ENCODE peak calls at places on chromosome 5, in seven cellular contexts. Z, W, N, P, J, R and T are unnamed samples.

GRCh38 chr5:89695371-89695770 is 714.2 kb downstream of the CETN3 start:
- DNase-seq in P (no peak), Z (no peak), W (no peak), N (no peak), J (no peak), R (no peak), T (no peak)

GRCh38 chr5:160462167-160462566 is 40.5 kb downstream of the PTTG1 start:
- DNase-seq in N (no peak), R (no peak), Z (no peak), P (no peak), W (no peak), J (no peak), T (no peak)

GRCh38 chr5:160269017-160269416 is 39.7 kb downstream of the FABP6 start:
- DNase-seq in J (no peak), P (peak), R (peak), W (peak), Z (peak), N (peak), T (no peak)

GRCh38 chr5:42555797-42556196 is 132.6 kb downstream of the GHR start:
- DNase-seq in J (no peak), Z (no peak), N (no peak), W (no peak), R (no peak), P (no peak), T (no peak)

GRCh38 chr5:133142782-133143181 is 91.0 kb downstream of the HSPA4 start:
- DNase-seq in J (no peak), W (no peak), P (no peak), N (no peak), Z (no peak), R (no peak), T (no peak)

GRCh38 chr5:139692148-139692547 is 44.0 kb downstream of the CXXC5 start:
- DNase-seq in P (no peak), J (no peak), N (no peak), Z (no peak), W (no peak), R (no peak), T (no peak)

GRCh38 chr5:83306572-83307241 is 164.8 kb upstream of the VCAN start:
- DNase-seq in J (no peak), W (peak), P (peak), R (peak), N (peak), Z (peak), T (no peak)

GRCh38 chr5:37424441-37424840 is 45.3 kb downstream of the WDR70 start:
- DNase-seq in P (no peak), J (no peak), W (no peak), R (no peak), N (no peak), Z (no peak), T (no peak)

GRCh38 chr5:40277161-40277906 is 402.4 kb upstream of the PTGER4 start:
- DNase-seq in R (no peak), Z (no peak), N (no peak), J (no peak), W (no peak), P (no peak), T (no peak)

GRCh38 chr5:110478899-110479298 is 247.6 kb downstream of the TMEM232 start:
- DNase-seq in P (peak), J (no peak), R (no peak), Z (no peak), N (peak), W (no peak), T (no peak)

GRCh38 chr5:157540124-157540523 is 35.5 kb downstream of the ADAM19 start:
- DNase-seq in R (no peak), Z (no peak), P (no peak), N (no peak), W (no peak), J (no peak), T (no peak)

GRCh38 chr5:95555553-95555952 is 652 bp downstream of the ARSK start:
- DNase-seq in P (no peak), Z (no peak), R (no peak), J (no peak), N (no peak), W (no peak), T (no peak)

GRCh38 chr5:76439929-76440328 is 36.8 kb downstream of the IQGAP2 start:
- DNase-seq in Z (no peak), P (no peak), W (no peak), R (no peak), J (no peak), N (no peak), T (no peak)

GRCh38 chr5:33233013-33233463 is 207.7 kb upstream of the TARS1 start:
- DNase-seq in N (peak), J (no peak), Z (no peak), R (peak), P (peak), W (no peak), T (no peak)

GRCh38 chr5:59149271-59149670 is 566.4 kb downstream of the RAB3C start:
- DNase-seq in P (peak), R (no peak), J (no peak), N (no peak), Z (no peak), W (no peak), T (no peak)

GRCh38 chr5:107670028-107670926 is 460 bp downstream of the EFNA5 start:
- DNase-seq in J (no peak), R (peak), N (peak), W (peak), Z (peak), P (peak), T (peak)

GRCh38 chr5:157328277-157328912 is 62.5 kb downstream of the CYFIP2 start:
- DNase-seq in Z (peak), J (no peak), P (peak), W (peak), R (peak), N (peak), T (peak)

GRCh38 chr5:136006767-136007251 is 22.0 kb upstream of the TGFBI start:
- DNase-seq in N (peak), Z (no peak), W (no peak), R (no peak), J (no peak), P (peak), T (no peak)

GRCh38 chr5:7850533-7851239 is at the start of gene CFAP90:
- DNase-seq in N (peak), W (peak), J (no peak), Z (peak), R (no peak), P (peak), T (peak)

GRCh38 chr5:179143446-179143845 is 83.3 kb downstream of the ZNF354C start:
- DNase-seq in R (no peak), W (no peak), Z (no peak), J (no peak), N (peak), P (no peak), T (peak)

GRCh38 chr5:126983874-126984266 is 46.5 kb downstream of the MARCHF3 start:
- DNase-seq in P (no peak), R (no peak), N (no peak), Z (no peak), J (no peak), W (no peak), T (no peak)

GRCh38 chr5:81834021-81834660 is 83.2 kb upstream of the SSBP2 start:
- DNase-seq in R (no peak), J (no peak), N (no peak), W (no peak), P (no peak), Z (no peak), T (no peak)

GRCh38 chr5:149747833-149748366 is 17.8 kb downstream of the PPARGC1B start:
- DNase-seq in R (peak), W (no peak), J (no peak), N (no peak), Z (no peak), P (no peak), T (no peak)

GRCh38 chr5:111364992-111365391 is 140.8 kb downstream of the CAMK4 start:
- DNase-seq in W (no peak), P (peak), Z (no peak), J (no peak), R (no peak), N (peak), T (peak)

GRCh38 chr5:177477701-177478477 is 4.5 kb upstream of the DBN1 start:
- DNase-seq in W (no peak), Z (no peak), N (no peak), P (peak), J (no peak), R (no peak), T (no peak)

GRCh38 chr5:104573979-104574709 is 1011.6 kb upstream of the NUDT12 start:
- DNase-seq in Z (no peak), N (no peak), R (no peak), P (no peak), J (no peak), W (no peak), T (no peak)

GRCh38 chr5:96997265-96997859 is 61.5 kb downstream of the LNPEP start:
- DNase-seq in J (no peak), Z (no peak), N (peak), P (peak), R (no peak), W (peak), T (peak)

GRCh38 chr5:83513491-83513890 is 41.9 kb downstream of the VCAN start:
- DNase-seq in R (no peak), Z (no peak), P (no peak), W (no peak), J (no peak), N (no peak), T (no peak)

GRCh38 chr5:154243736-154244135 is 53.2 kb downstream of the GALNT10 start:
- DNase-seq in Z (no peak), P (peak), R (no peak), J (no peak), N (peak), W (no peak), T (peak)

GRCh38 chr5:159106569-159107282 is 7.0 kb upstream of the EBF1 start:
- DNase-seq in R (peak), J (peak), Z (peak), W (peak), N (peak), P (peak), T (peak)

GRCh38 chr5:30040483-30041116 is 1152.9 kb upstream of the CDH6 start:
- DNase-seq in R (no peak), W (no peak), J (no peak), P (peak), N (peak), Z (no peak), T (peak)

GRCh38 chr5:154002093-154002492 is 36.6 kb downstream of the FAM114A2 start:
- DNase-seq in W (peak), Z (no peak), J (no peak), N (peak), R (peak), P (peak), T (no peak)

GRCh38 chr5:132251220-132251725 is 6.2 kb upstream of the PDLIM4 start:
- DNase-seq in J (no peak), N (no peak), P (peak), W (peak), R (peak), Z (no peak), T (no peak)

GRCh38 chr5:88686077-88686541 is 196.9 kb downstream of the MEF2C start:
- DNase-seq in W (no peak), Z (no peak), J (no peak), R (no peak), N (no peak), P (peak), T (no peak)

GRCh38 chr5:11525020-11525419 is 379.2 kb downstream of the CTNND2 start:
- DNase-seq in J (no peak), N (no peak), Z (no peak), W (no peak), P (no peak), R (no peak), T (peak)

GRCh38 chr5:10635257-10635860 is 71.5 kb downstream of the ANKRD33B start:
- DNase-seq in J (no peak), W (no peak), N (peak), P (peak), R (no peak), Z (no peak), T (no peak)

GRCh38 chr5:59540366-59540765 is 353.2 kb downstream of the PDE4D start:
- DNase-seq in N (no peak), R (no peak), Z (peak), W (no peak), J (no peak), P (no peak), T (no peak)

GRCh38 chr5:8070138-8070537 is 201.2 kb downstream of the MTRR start:
- DNase-seq in W (no peak), J (no peak), P (no peak), Z (no peak), N (no peak), R (no peak), T (no peak)

GRCh38 chr5:137016783-137017324 is 482.3 kb downstream of the SPOCK1 start:
- DNase-seq in Z (no peak), R (no peak), P (no peak), N (no peak), J (no peak), W (no peak), T (peak)

DNA sequence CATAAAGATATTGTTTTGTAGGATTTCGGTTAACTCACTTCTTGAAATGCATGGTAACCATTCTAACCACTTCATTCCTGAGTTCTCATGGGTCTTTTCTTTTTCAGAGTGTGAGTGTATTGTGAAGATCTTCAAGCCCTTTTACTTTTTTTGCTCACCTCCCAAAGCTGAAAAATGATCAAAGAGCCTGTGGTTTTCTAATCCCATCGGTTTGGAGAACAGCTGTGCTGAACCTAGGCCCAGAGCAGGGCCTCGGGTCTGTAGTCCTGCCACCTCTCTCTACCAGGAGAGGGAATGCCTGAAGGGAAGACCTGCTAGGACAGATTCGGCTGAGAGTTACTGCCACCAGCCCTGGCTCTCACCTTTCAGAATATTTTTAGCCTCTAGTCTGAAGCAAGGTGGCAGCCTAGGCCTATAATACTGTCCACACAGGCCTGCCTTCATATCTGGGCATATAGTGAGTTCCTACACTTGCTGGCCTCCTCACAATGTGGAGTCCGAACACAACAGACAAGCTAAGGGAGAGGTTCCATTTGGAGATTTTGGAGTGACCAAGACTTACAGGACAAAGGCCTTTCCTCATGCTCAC is 13.8 kb downstream of the RGMB start:
- DNase-seq in N (no peak), W (no peak), J (no peak), P (no peak), R (no peak), Z (no peak), T (no peak)
- TF ChIP-seq CTCF in N (no peak), W (no peak), J (no peak), P (no peak), R (no peak), Z (no peak), T (no peak)

DNA sequence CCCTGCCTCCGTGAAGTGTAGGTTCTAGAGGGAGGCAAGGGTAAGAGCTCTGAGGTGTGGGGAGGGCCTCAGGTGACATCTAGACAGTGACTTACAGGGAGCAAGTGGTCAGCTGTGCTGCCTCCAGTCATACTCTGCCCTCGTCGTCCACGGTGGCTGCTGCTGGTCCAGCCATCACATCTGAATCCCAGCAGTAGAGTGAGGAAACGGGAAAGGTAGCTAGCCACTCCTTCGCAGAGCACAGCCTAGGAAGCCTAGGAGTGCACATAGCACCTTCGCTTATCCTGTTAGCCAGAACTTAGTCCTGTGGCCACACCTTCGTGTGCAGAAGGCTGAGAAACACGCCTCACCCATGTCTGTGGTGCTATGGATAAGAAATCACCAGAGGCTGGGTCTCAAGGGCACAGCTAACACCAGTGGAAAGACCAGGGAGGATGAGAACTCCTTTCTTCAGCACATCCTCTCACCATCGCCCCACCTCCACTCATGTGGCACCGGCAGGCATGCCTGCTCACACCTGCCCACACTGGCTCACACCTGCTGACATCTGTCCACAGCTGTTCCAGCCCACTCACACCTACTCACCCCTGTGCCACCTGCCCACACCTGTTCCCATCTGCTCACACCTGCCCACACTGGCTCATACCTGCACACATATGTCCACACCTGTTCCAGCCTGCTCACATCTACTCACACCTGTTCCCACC is 44.5 kb upstream of the SLC6A19 start:
- DNase-seq in J (no peak), W (no peak), Z (no peak), N (no peak), R (no peak), P (no peak), T (no peak)
- H3K4me3 ChIP-seq in J (no peak), W (no peak), Z (no peak), N (no peak), R (no peak), P (no peak), T (no peak)

DNA sequence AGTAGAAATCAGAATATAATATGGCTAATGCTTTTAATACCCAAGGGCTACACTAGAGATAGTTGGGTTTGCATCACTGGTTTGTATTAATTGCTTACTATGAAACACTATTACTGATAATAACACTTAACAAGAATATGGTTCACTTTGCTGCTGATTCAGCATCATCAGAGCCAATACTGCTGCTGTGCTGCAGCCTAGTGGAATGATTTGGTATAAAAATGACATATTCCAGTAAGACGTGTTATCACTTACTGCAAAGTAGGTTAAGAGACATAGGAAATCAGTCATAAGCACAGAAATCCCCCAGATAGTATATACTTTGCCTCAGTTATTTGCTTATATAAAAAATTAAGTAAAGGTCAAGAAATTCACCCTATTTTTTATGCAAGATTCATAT is 2.8 kb downstream of the CDH10 start:
- DNase-seq in W (no peak), P (peak), R (no peak), Z (no peak), N (peak), J (no peak), T (peak)
- TF ChIP-seq CTCF in W (peak), P (peak), R (no peak), Z (no peak), N (peak), J (no peak), T (peak)

GRCh38 chr5:172188893-172189692 is 1.1 kb upstream of the STK10 start:
- DNase-seq in P (peak), W (no peak), N (no peak), J (no peak), R (peak), Z (no peak), T (peak)
- H3K4me3 ChIP-seq in P (peak), W (no peak), N (peak), J (no peak), R (peak), Z (peak), T (peak)

GRCh38 chr5:148585988-148586387 is 68.3 kb downstream of the HTR4 start:
- DNase-seq in R (no peak), N (no peak), W (no peak), Z (no peak), P (no peak), J (no peak), T (peak)
- TF ChIP-seq CTCF in R (no peak), N (no peak), W (peak), Z (no peak), P (no peak), J (no peak), T (peak)

GRCh38 chr5:56816546-56817081 is 1.3 kb downstream of the MAP3K1 start:
- DNase-seq in J (no peak), W (peak), P (peak), N (peak), Z (peak), R (peak), T (peak)

GRCh38 chr5:56819027-56819881 is 3.9 kb downstream of the MAP3K1 start:
- DNase-seq in N (peak), P (no peak), Z (no peak), W (no peak), J (no peak), R (no peak), T (no peak)

GRCh38 chr5:56815657-56816545 is 552 bp downstream of the MAP3K1 start:
- DNase-seq in Z (peak), J (no peak), W (peak), P (no peak), R (peak), N (peak), T (peak)

GRCh38 chr5:56818409-56819026 is 3.2 kb downstream of the MAP3K1 start:
- DNase-seq in N (peak), W (no peak), R (no peak), J (no peak), Z (no peak), P (peak), T (no peak)

DNA sequence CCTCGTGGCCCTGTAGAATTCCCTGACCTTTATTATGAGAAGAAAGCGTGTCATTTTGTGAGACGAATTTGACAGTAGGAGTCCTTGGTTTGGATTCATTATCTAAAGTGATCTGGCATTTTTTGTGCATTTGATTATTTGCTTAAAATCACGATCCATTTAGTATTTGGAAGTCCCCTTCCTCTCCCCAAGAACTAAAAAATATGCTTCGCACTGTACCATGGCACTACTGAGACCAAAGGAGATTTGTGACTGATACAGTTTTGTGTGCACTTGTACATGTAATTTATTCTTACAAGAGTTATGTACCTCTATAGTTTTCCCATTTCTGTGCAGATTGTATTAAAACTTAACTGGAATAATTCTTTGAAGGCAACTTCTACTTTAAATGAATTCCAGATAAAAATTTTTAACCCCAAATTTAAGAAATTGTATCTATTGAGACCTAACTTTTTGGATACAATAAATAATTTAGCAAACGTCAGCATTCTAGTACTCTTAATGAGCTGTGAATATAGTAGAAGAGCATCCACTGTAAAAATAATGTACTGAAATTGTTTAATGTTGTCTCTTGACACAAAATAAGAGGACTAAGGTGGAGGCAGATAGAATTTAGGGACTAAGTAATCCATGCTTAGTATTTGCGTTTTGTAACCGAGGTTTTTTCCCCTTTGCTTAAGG is 2.1 kb downstream of the MAP3K1 start:
- DNase-seq in W (no peak), P (no peak), Z (no peak), N (no peak), R (no peak), J (no peak), T (no peak)
- H3K4me3 ChIP-seq in W (peak), P (peak), Z (peak), N (peak), R (peak), J (peak), T (peak)